ENCODE peak calls at places on chromosomes 11 and 22, in seven cellular contexts. A, D, L, W, T, K and I are unnamed samples.

GRCh38 chr22:39179401-39179827 is 26.9 kb upstream of the CBX7 start:
- DNase-seq in D (no peak), K (no peak), A (peak; percentile 93), T (no peak), W (no peak), L (no peak), I (no peak)

GRCh38 chr11:121577106-121577505 is 124.3 kb upstream of the SORL1-AS1 start:
- DNase-seq in K (no peak), W (no peak), D (no peak), L (no peak), A (no peak), T (no peak), I (no peak)

GRCh38 chr11:117807482-117808272 is 10.7 kb upstream of the DSCAML1 start:
- DNase-seq in D (peak; percentile 78), K (no peak), W (peak; percentile 35), A (peak; percentile 92), T (peak; percentile 24), L (no peak), I (peak; percentile 84)

GRCh38 chr11:75174781-75175370 is 24.0 kb downstream of the SLCO2B1 start:
- DNase-seq in D (no peak), T (no peak), A (no peak), W (no peak), K (no peak), L (no peak), I (no peak)

GRCh38 chr22:44802071-44802700 is 49.8 kb downstream of the ARHGAP8 start:
- DNase-seq in W (no peak), A (peak; percentile 42), L (no peak), K (no peak), T (no peak), D (peak; percentile 37), I (no peak)

GRCh38 chr11:114678125-114679036 is at the start of gene NXPE2:
- DNase-seq in A (no peak), W (peak; percentile 45), K (peak; percentile 62), T (no peak), D (no peak), L (no peak), I (no peak)

GRCh38 chr11:69080361-69080973 is 31.7 kb downstream of the TPCN2 start:
- DNase-seq in D (no peak), K (peak; percentile 86), W (peak; percentile 52), A (no peak), L (peak; percentile 83), T (no peak), I (no peak)

GRCh38 chr11:3853935-3854659 is 1.4 kb upstream of the STIM1 start:
- DNase-seq in L (no peak), D (no peak), T (no peak), A (no peak), K (no peak), W (peak; percentile 51), I (no peak)

GRCh38 chr11:108975641-108976071 is 310.8 kb downstream of the DDX10 start:
- DNase-seq in D (no peak), A (no peak), W (no peak), K (no peak), T (no peak), L (no peak), I (no peak)